ENCODE peak calls at places on chromosomes 13 and 19, in six cellular contexts. K is stomach, V is breast epithelium, P is HepG2, Q is sigmoid colon, G is GM23338. F is an unnamed sample. For H3K27me3, the result is how much of the 10 kb centered on the place peaks cover.

GRCh38 chr13:73767747-73768315 is 366.4 kb downstream of the KLF12 start:
- DNase-seq in K (no peak), V (no peak), P (peak), Q (no peak), G (peak), F (no peak)

GRCh38 chr13:19173752-19174151 is 7.9 kb downstream of the TUBA3C start:
- DNase-seq in K (no peak), V (no peak), P (no peak), Q (no peak), G (no peak), F (no peak)

GRCh38 chr19:51259348-51260245 is 8.7 kb downstream of the SIGLECL1 start:
- DNase-seq in K (no peak), V (no peak), P (peak), Q (no peak), G (peak), F (no peak)

GRCh38 chr19:5297272-5297669 is 43.3 kb downstream of the PTPRS start:
- DNase-seq in K (no peak), V (no peak), P (no peak), Q (no peak), G (no peak), F (no peak)

GRCh38 chr19:47351545-47351944 is 2.4 kb downstream of the DHX34 start:
- DNase-seq in K (no peak), V (no peak), P (peak), Q (no peak), G (peak), F (no peak)

GRCh38 chr13:79937311-79938243 is 403.3 kb downstream of the SPRY2 start:
- DNase-seq in K (no peak), V (no peak), P (no peak), Q (no peak), G (no peak), F (no peak)

GRCh38 chr13:51818771-51819511 is 15.0 kb upstream of the DHRS12 start:
- DNase-seq in K (peak), V (no peak), P (no peak), Q (peak), G (no peak), F (no peak)

GRCh38 chr13:42405665-42406390 is 133.9 kb downstream of the AKAP11 start:
- DNase-seq in K (no peak), V (no peak), P (no peak), Q (no peak), G (no peak), F (no peak)

GRCh38 chr13:59360108-59360507 is 803.6 kb downstream of the DIAPH3 start:
- DNase-seq in K (no peak), V (no peak), P (no peak), Q (peak), G (peak), F (no peak)

GRCh38 chr13:36796052-36796451 is 23.0 kb upstream of the RFXAP start:
- DNase-seq in K (no peak), V (no peak), P (no peak), Q (no peak), G (peak), F (peak)

GRCh38 chr13:76795701-76796695 is 90.2 kb downstream of the KCTD12 start:
- DNase-seq in K (no peak), V (no peak), P (no peak), Q (no peak), G (no peak), F (no peak)

GRCh38 chr19:41221514-41222205 is 2.6 kb downstream of the AXL start:
- DNase-seq in K (no peak), V (no peak), P (no peak), Q (no peak), G (no peak), F (no peak)

GRCh38 chr13:43766766-43767165 is 20.0 kb downstream of the ENOX1 start:
- DNase-seq in K (no peak), V (no peak), P (no peak), Q (no peak), G (no peak), F (no peak)

GRCh38 chr19:17296976-17297375 is 6.2 kb downstream of the ABHD8 start:
- DNase-seq in K (no peak), V (no peak), P (no peak), Q (no peak), G (no peak), F (no peak)

GRCh38 chr19:18774107-18774506 is 17.0 kb downstream of the COMP start:
- DNase-seq in K (no peak), V (no peak), P (no peak), Q (no peak), G (no peak), F (no peak)
- H3K27me3 ChIP-seq in K (under half), V (under half), P (under half), Q (under half), G (half or more), F (under half)

DNA sequence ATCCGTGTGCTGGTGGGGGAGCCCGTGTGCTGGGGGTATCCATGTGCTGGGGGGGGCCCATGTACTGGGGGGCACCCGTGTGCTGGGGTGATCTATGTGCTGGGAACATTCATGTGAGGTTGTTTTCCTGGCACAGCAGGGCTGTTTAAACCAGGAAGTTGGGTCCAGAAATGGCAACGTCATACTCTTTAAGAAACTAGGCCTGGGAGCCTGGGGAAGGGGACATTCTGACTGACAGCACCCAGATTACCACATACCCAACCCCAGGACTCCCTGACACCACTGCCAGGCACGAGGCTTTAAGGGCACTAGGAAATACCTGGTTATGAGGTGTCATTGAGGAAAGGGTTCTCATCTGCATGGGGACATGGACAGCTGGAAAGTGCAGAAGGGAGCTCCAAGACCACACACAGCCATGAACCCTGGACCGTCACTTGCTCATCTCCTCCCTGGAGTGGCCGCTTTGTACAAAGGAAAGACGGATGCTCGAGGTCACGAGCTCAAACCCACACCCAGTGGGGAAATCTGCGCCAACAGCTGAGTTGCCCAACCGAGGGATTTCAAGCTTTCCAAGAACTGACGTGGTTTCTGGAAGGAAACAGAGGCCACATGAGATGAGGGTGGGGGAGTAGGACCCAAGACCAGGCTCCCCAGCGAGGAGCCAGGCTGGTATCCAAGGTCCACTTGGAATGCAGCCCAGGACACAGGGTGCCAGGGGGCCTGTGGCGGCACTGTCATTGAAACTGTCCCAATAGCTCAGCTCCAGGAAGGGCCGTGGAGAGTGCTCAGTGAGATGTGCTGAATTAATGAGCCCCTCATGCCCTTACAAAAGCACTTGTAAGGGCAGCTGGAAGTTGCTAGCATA is 40.9 kb downstream of the RAB20 start:
- DNase-seq in K (peak), V (peak), P (no peak), Q (peak), G (no peak), F (peak)
- TF ChIP-seq POLR2AphosphoS5 in K (peak), V (peak), P (no peak), Q (peak), G (no peak), F (peak)

DNA sequence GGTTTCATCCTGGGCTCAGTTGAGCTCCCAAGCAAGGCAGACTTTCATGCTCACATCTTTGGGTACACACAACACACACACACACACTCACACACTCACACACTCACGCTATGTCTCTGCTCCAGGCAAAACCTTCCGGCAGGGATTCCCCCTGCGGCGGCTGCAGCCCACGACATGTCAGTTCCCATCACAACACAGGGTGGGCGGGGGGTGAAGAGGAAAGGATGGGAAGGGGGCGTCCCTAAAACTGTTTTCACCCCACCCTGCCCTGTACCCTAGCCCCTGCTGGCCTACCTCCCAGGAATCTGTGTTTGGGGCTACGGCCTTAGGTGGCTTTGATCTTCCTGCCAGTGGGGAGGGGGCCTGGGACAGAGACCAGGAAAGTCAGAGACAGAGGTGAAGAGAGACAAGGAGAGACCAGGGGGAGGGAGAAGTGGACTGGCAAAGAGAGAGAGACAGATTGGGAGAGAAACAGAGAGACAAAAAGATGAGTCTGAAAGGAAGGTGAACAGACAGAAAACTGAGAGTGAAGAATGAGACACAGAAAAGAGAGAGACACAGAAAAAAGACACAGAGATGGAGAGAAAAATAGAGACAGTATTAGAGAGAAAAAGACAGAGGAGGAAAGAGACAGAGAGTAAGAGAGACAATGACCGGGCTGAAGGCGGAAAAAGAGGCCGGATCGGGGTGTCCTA is 3.9 kb downstream of the LRFN1 start:
- DNase-seq in K (no peak), V (no peak), P (no peak), Q (no peak), G (no peak), F (no peak)
- H3K27me3 ChIP-seq in K (under half), V (under half), P (under half), Q (under half), G (under half), F (under half)

DNA sequence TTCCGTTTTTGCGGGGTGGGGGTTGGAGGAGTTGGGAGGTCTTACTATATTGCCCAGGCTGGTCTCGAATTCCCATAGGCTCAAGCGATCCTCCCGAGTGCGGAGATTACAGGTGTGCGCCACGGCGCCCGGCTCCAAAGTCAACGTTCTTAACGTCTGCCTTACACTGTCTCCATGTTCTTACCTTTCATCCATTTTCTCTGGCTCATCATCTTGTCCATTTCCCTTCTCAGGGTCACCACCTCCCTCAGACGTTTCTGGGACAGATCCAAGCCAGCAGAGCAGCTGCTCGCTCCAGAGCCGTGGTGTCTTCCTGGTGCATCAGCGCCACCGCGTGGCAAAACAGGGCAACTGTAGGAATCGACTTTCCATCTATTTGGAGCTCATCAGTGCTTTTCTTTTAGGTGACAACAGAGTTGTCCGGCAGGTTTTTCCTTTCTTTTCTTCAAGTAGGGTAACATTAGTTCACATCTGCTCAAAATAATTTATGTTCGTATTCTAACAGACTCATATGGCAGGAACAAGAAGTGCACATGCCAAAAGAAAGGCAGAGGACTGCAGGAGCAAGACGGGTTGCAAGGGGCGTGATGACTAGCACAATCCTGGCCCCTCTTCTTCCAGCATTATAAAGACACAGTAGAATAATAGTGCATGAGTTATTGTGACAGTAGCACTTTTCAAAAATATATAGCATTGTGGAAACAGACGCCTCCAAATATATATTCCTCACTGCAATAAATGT is 103.1 kb upstream of the ABCC4 start:
- DNase-seq in K (peak), V (peak), P (peak), Q (peak), G (peak), F (no peak)
- TF ChIP-seq POLR2AphosphoS5 in K (no peak), V (no peak), P (no peak), Q (no peak), G (no peak), F (no peak)

GRCh38 chr13:24682353-24682752 is 2.1 kb downstream of the ATP12A start:
- DNase-seq in K (no peak), V (no peak), P (no peak), Q (no peak), G (no peak), F (no peak)
- H3K27me3 ChIP-seq in K (half or more), V (under half), P (under half), Q (under half), G (under half), F (under half)

GRCh38 chr19:29370276-29370675 is 155.5 kb upstream of the VSTM2B start:
- DNase-seq in K (no peak), V (no peak), P (no peak), Q (no peak), G (no peak), F (no peak)
- TF ChIP-seq POLR2AphosphoS5 in K (no peak), V (no peak), P (no peak), Q (no peak), G (no peak), F (no peak)

GRCh38 chr13:26759907-26760834 is at the start of gene GPR12:
- DNase-seq in K (no peak), V (no peak), P (no peak), Q (no peak), G (peak), F (no peak)

GRCh38 chr13:26760835-26761582 is 423 bp upstream of the GPR12 start:
- DNase-seq in K (no peak), V (no peak), P (no peak), Q (no peak), G (peak), F (no peak)

GRCh38 chr13:26752671-26753070 is 7.9 kb downstream of the GPR12 start:
- DNase-seq in K (no peak), V (no peak), P (no peak), Q (no peak), G (no peak), F (no peak)

GRCh38 chr13:26759156-26759906 is 1.3 kb downstream of the GPR12 start:
- DNase-seq in K (no peak), V (no peak), P (no peak), Q (no peak), G (peak), F (no peak)

GRCh38 chr13:26758496-26759155 is 2.0 kb downstream of the GPR12 start:
- DNase-seq in K (no peak), V (no peak), P (no peak), Q (no peak), G (no peak), F (no peak)
- H3K27me3 ChIP-seq in K (half or more), V (under half), P (under half), Q (under half), G (under half), F (under half)

GRCh38 chr19:55304279-55304978 is 20.6 kb downstream of the BRSK1 start:
- DNase-seq in K (peak), V (no peak), P (peak), Q (no peak), G (peak), F (no peak)

GRCh38 chr19:55306712-55307111 is 18.4 kb downstream of the TMEM150B start:
- DNase-seq in K (no peak), V (no peak), P (no peak), Q (no peak), G (no peak), F (no peak)

GRCh38 chr19:55304980-55305379 is 20.2 kb downstream of the TMEM150B start:
- DNase-seq in K (no peak), V (no peak), P (no peak), Q (no peak), G (peak), F (no peak)

GRCh38 chr19:55305983-55306562 is 19.1 kb downstream of the TMEM150B start:
- DNase-seq in K (no peak), V (no peak), P (no peak), Q (no peak), G (peak), F (no peak)

DNA sequence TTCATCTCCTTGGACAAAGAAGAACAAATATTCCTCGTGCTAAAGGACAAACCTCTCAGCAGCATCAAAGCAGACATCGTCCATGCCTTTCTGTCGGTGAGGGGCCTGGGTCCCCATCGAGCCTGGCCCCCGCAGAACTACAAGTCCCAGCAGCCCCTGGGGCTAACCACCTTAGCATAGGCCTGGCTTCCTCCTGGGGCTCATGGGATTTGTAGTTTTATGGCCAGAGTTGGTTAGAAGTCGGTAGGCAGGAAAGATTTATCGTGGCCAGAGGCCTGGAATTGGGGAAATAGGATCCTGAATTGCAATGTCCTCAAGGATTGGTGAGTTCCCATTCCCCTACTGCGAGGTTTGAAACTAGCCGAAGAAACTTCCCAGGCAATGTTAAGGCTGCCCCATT is 19.6 kb downstream of the TMEM150B start:
- DNase-seq in K (peak), V (no peak), P (no peak), Q (no peak), G (peak), F (no peak)
- TF ChIP-seq POLR2AphosphoS5 in K (no peak), V (no peak), P (no peak), Q (no peak), G (no peak), F (no peak)

GRCh38 chr19:53998223-53998622 is 6.8 kb downstream of the CACNG6 start:
- DNase-seq in K (no peak), V (no peak), P (no peak), Q (no peak), G (peak), F (no peak)
- H3K27me3 ChIP-seq in K (half or more), V (under half), P (under half), Q (under half), G (half or more), F (under half)

DNA sequence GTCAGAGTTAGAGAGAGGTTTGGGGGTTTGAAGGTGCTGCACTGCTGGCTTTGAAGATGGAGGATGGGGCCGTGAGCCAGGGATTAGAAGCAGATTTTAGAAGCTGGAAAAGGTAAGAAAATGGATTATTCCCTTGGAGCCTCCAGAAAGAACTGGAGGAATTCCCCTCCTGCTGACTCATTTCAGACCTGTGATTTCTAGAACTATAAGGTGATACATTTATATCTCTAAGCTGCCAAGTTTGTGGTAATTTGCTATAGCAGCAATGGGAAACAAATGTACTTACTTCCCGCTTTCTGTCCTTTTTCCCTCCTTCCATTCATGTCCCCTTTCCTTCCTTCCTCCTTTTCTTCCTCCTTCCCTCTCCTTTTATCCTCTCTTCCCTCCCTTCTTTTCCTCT is 78.5 kb upstream of the PCDH8 start:
- DNase-seq in K (no peak), V (no peak), P (no peak), Q (no peak), G (no peak), F (no peak)
- TF ChIP-seq POLR2AphosphoS5 in K (no peak), V (no peak), P (no peak), Q (no peak), G (no peak), F (no peak)

F was measured in esophagus muscularis mucosa.